ENCODE peak calls at places on chromosomes 16 and 17, in five cellular contexts. One of them, this sample, is unnamed.

GRCh38 chr17:30380106-30380420 is 1.3 kb downstream of the CPD start:
- DNase-seq in prostate gland: no peak
- DNase-seq in upper lobe of right lung: no peak
- DNase-seq in EH: peak
- DNase-seq in effector memory CD8-positive, alpha-beta T cell: no peak
- DNase-seq in this sample: peak

GRCh38 chr16:23877107-23878070 is 41.6 kb downstream of the PRKCB start:
- DNase-seq in prostate gland: no peak
- DNase-seq in EH: peak
- DNase-seq in upper lobe of right lung: no peak
- DNase-seq in effector memory CD8-positive, alpha-beta T cell: peak
- DNase-seq in this sample: no peak

GRCh38 chr16:89174055-89174827 is 2.7 kb downstream of the CDH15 start:
- DNase-seq in effector memory CD8-positive, alpha-beta T cell: no peak
- DNase-seq in EH: no peak
- DNase-seq in upper lobe of right lung: no peak
- DNase-seq in prostate gland: no peak
- DNase-seq in this sample: no peak

GRCh38 chr17:16940116-16940881 is 31.6 kb downstream of the TNFRSF13B start:
- DNase-seq in prostate gland: no peak
- DNase-seq in EH: no peak
- DNase-seq in effector memory CD8-positive, alpha-beta T cell: no peak
- DNase-seq in upper lobe of right lung: peak
- DNase-seq in this sample: no peak

GRCh38 chr17:83067718-83068261 is 11.6 kb upstream of the METRNL start:
- DNase-seq in effector memory CD8-positive, alpha-beta T cell: no peak
- DNase-seq in prostate gland: no peak
- DNase-seq in EH: peak
- DNase-seq in upper lobe of right lung: peak
- DNase-seq in this sample: no peak

GRCh38 chr16:84166796-84167695 is 19.8 kb downstream of the TAF1C start:
- DNase-seq in upper lobe of right lung: no peak
- DNase-seq in EH: no peak
- DNase-seq in effector memory CD8-positive, alpha-beta T cell: no peak
- DNase-seq in prostate gland: no peak
- DNase-seq in this sample: no peak

GRCh38 chr17:42287305-42288077 is 807 bp upstream of the STAT5A start:
- DNase-seq in effector memory CD8-positive, alpha-beta T cell: peak
- DNase-seq in prostate gland: no peak
- DNase-seq in EH: no peak
- DNase-seq in upper lobe of right lung: peak
- DNase-seq in this sample: peak

GRCh38 chr16:3056336-3057180 is 8.9 kb upstream of the IL32 start:
- DNase-seq in effector memory CD8-positive, alpha-beta T cell: no peak
- DNase-seq in upper lobe of right lung: no peak
- DNase-seq in prostate gland: no peak
- DNase-seq in EH: no peak
- DNase-seq in this sample: no peak

GRCh38 chr16:85046472-85046916 is 18.9 kb downstream of the KIAA0513 start:
- DNase-seq in prostate gland: no peak
- DNase-seq in EH: no peak
- DNase-seq in effector memory CD8-positive, alpha-beta T cell: no peak
- DNase-seq in upper lobe of right lung: no peak
- DNase-seq in this sample: no peak

GRCh38 chr17:74678541-74678940 is 34.2 kb downstream of the CD300LF start:
- DNase-seq in upper lobe of right lung: no peak
- DNase-seq in effector memory CD8-positive, alpha-beta T cell: no peak
- DNase-seq in EH: no peak
- DNase-seq in prostate gland: no peak
- DNase-seq in this sample: no peak

GRCh38 chr16:84177740-84178070 is 9.2 kb downstream of the TAF1C start:
- DNase-seq in prostate gland: no peak
- DNase-seq in EH: peak
- DNase-seq in upper lobe of right lung: no peak
- DNase-seq in effector memory CD8-positive, alpha-beta T cell: no peak
- DNase-seq in this sample: peak

GRCh38 chr16:55835578-55835977 is 2.7 kb upstream of the CES1 start:
- DNase-seq in effector memory CD8-positive, alpha-beta T cell: no peak
- DNase-seq in upper lobe of right lung: no peak
- DNase-seq in EH: no peak
- DNase-seq in prostate gland: peak
- DNase-seq in this sample: peak

GRCh38 chr17:76631821-76632565 is 11.6 kb downstream of the ST6GALNAC1 start:
- DNase-seq in EH: no peak
- DNase-seq in prostate gland: peak
- DNase-seq in effector memory CD8-positive, alpha-beta T cell: no peak
- DNase-seq in upper lobe of right lung: no peak
- DNase-seq in this sample: peak